ENCODE peak calls at places on chromosomes 12 and 14, in four cellular contexts. I, P, Y and G are unnamed samples.

GRCh38 chr12:105922670-105923102 is 216.1 kb downstream of the NUAK1 start:
- DNase-seq in I (no peak), P (peak), Y (no peak), G (peak)

GRCh38 chr14:68341765-68342212 is 451.1 kb downstream of the ZFP36L1 start:
- DNase-seq in P (no peak), Y (no peak), I (peak), G (no peak)

GRCh38 chr14:99850705-99851104 is 57.5 kb downstream of the EML1 start:
- DNase-seq in Y (no peak), I (no peak), P (no peak), G (peak)

GRCh38 chr12:23640754-23641153 is 308.7 kb downstream of the SOX5 start:
- DNase-seq in P (no peak), Y (no peak), I (no peak), G (no peak)

GRCh38 chr12:288687-289086 is 26.1 kb upstream of the SLC6A13 start:
- DNase-seq in I (no peak), P (peak), Y (no peak), G (peak)

GRCh38 chr14:69366069-69366468 is 32.0 kb downstream of the ERH start:
- DNase-seq in Y (no peak), I (no peak), P (no peak), G (no peak)

GRCh38 chr14:65791551-65791981 is 379.0 kb downstream of the FUT8 start:
- DNase-seq in Y (no peak), I (peak), P (no peak), G (peak)

GRCh38 chr12:97968641-97969171 is 506.1 kb downstream of the RMST start:
- DNase-seq in I (no peak), P (no peak), Y (no peak), G (no peak)

GRCh38 chr12:10136637-10137205 is 6.7 kb upstream of the CLEC7A start:
- DNase-seq in P (no peak), Y (no peak), I (no peak), G (no peak)

GRCh38 chr12:103572312-103572711 is 14.8 kb upstream of the STAB2 start:
- DNase-seq in P (no peak), I (no peak), Y (no peak), G (no peak)

GRCh38 chr12:31906581-31907286 is 52.5 kb upstream of the RESF1 start:
- DNase-seq in I (no peak), Y (no peak), P (no peak), G (no peak)

GRCh38 chr14:99037777-99038176 is 234.2 kb downstream of the BCL11B start:
- DNase-seq in I (no peak), Y (peak), P (no peak), G (no peak)

GRCh38 chr12:19530631-19531020 is 91.3 kb downstream of the AEBP2 start:
- DNase-seq in I (no peak), P (no peak), Y (no peak), G (peak)

GRCh38 chr14:37623552-37623951 is 28.1 kb downstream of the TTC6 start:
- DNase-seq in P (no peak), I (no peak), Y (no peak), G (peak)

GRCh38 chr12:40106655-40107054 is 774 bp upstream of the SLC2A13 start:
- DNase-seq in I (no peak), Y (no peak), P (no peak), G (no peak)

GRCh38 chr12:3042826-3043225 is 34.4 kb upstream of the TSPAN9 start:
- DNase-seq in I (no peak), P (no peak), Y (no peak), G (no peak)

GRCh38 chr14:50741571-50741970 is 73.5 kb upstream of the SAV1 start:
- DNase-seq in P (peak), I (no peak), Y (no peak), G (peak)

GRCh38 chr14:89440997-89441909 is 24.2 kb upstream of the FOXN3 start:
- DNase-seq in P (no peak), I (no peak), Y (peak), G (no peak)

GRCh38 chr14:43901950-43902349 is 605.1 kb downstream of the FSCB start:
- DNase-seq in Y (no peak), I (no peak), P (no peak), G (no peak)

GRCh38 chr14:77301103-77301502 is 19.6 kb downstream of the POMT2 start:
- DNase-seq in I (no peak), P (peak), Y (peak), G (peak)

GRCh38 chr14:77302926-77303325 is 17.8 kb downstream of the POMT2 start:
- DNase-seq in I (no peak), Y (peak), P (peak), G (peak)

GRCh38 chr12:54413284-54414190 is 5.5 kb downstream of the ITGA5 start:
- DNase-seq in P (no peak), Y (no peak), I (no peak), G (no peak)

GRCh38 chr14:51666831-51667230 is 15.1 kb downstream of the FRMD6 start:
- DNase-seq in P (no peak), I (no peak), Y (no peak), G (no peak)

GRCh38 chr12:24795699-24796385 is 153.1 kb downstream of the BCAT1 start:
- DNase-seq in I (no peak), Y (no peak), P (no peak), G (no peak)

GRCh38 chr12:85688837-85689236 is 147.4 kb downstream of the RASSF9 start:
- DNase-seq in P (no peak), I (no peak), Y (no peak), G (no peak)

GRCh38 chr12:113723631-113724030 is 242.5 kb downstream of the RBM19 start:
- DNase-seq in I (no peak), P (no peak), Y (no peak), G (no peak)

GRCh38 chr12:15693233-15693911 is 95.8 kb downstream of the EPS8 start:
- DNase-seq in I (no peak), Y (no peak), P (no peak), G (peak)

GRCh38 chr14:102951799-102952198 is 29.3 kb downstream of the AMN start:
- DNase-seq in I (no peak), P (no peak), Y (no peak), G (peak)

GRCh38 chr12:30100736-30101135 is 317.0 kb upstream of the TMTC1 start:
- DNase-seq in I (no peak), P (no peak), Y (no peak), G (no peak)

GRCh38 chr14:60565211-60565610 is 56.3 kb downstream of the SIX6 start:
- DNase-seq in P (no peak), I (no peak), Y (no peak), G (peak)

GRCh38 chr12:85468356-85469157 is 188.5 kb downstream of the ALX1 start:
- DNase-seq in Y (peak), I (peak), P (peak), G (peak)

GRCh38 chr14:58807271-58807670 is 169.5 kb downstream of the DACT1 start:
- DNase-seq in Y (no peak), P (no peak), I (no peak), G (no peak)

GRCh38 chr14:100825691-100826331 is at the start of gene MEG3:
- DNase-seq in Y (no peak), I (no peak), P (peak), G (peak)

GRCh38 chr12:101455685-101456084 is 19.5 kb upstream of the SPIC start:
- DNase-seq in Y (no peak), P (no peak), I (no peak), G (no peak)

GRCh38 chr12:130838951-130839769 is at the start of gene STX2:
- DNase-seq in P (peak), I (peak), Y (peak), G (peak)

GRCh38 chr14:52079239-52079956 is 10.5 kb upstream of the NID2 start:
- DNase-seq in Y (no peak), I (no peak), P (no peak), G (peak)

GRCh38 chr14:26761532-26761931 is 163.7 kb upstream of the NOVA1 start:
- DNase-seq in P (no peak), I (no peak), Y (no peak), G (no peak)

DNA sequence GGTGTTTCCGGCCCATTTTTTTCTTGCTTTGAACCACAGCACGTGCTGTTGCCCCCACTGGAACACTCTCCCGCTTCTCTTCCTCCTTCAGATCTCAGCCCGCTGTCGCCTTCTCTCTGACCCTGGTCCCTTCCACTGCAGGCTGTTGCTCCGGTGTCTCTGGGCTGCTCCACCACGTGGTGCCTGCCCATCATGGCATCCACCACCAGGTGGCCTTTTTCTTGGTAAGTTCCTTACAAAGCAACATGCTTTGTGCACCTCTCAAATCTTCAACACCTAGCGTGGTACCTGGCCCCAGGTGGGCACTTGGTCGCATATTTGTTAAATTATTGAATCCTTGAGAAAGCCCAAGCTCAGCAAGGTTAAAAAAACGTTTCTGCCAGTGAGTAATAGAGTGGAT is 19.1 kb downstream of the TUNAR start:
- DNase-seq in Y (peak), I (no peak), P (peak), G (no peak)
- TF ChIP-seq ELK1 in Y (no peak), I (no peak), P (no peak), G (no peak)

DNA sequence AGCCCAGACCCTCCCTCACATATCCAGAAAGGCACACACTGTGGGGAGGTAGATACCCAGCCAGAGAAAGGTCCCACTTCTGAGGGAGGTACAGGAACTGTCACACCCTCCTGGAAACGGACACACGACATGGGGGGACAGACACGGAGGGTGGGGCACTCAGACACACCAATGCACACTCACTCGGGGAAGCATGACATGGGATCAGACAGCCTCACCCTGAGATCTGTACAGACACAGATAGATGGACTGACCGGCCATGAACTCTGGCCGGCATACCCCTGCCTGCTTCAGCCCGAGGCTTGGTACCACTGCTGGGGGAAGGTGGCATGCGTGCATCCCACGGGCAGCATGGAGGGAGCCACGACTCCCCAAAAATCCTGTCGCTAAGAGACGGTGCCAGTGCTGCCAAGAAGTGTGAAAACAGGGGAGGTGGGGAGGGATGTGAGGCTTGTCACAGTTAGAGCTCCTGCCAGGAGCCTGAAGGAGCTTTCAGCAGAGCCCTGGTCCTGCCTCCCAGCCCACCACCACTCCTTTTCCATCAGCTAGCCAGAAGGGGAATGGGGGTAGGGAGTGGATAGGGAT is 566 bp downstream of the CPNE6 start:
- DNase-seq in P (no peak), I (no peak), Y (no peak), G (no peak)
- TF ChIP-seq ELK1 in P (no peak), I (no peak), Y (no peak), G (no peak)

DNA sequence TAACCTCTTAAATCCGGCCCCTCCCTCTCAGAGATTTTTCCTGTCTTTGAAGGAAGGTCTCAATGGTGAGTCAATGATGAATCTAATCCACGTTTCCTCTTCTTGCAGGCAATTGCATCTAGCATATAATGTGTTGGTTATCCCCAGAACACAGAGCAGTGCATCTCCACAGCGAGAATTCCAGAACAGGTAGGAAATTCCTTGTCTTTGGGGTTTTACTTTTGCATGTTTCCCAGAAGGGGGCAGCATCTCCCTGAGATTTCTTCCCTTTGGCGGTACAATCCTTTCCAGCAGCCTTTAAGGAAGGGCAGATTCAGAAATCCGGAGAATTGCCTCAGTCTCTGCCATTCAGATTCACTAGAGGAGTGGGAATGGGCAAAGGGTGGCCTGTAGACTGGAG is 128.0 kb downstream of the KCNA5 start:
- DNase-seq in P (peak), I (no peak), Y (no peak), G (peak)
- TF ChIP-seq ELK1 in P (no peak), I (no peak), Y (no peak), G (no peak)

GRCh38 chr14:91872517-91873470 is 5.5 kb upstream of the TC2N start:
- DNase-seq in P (peak), Y (no peak), I (no peak), G (peak)
- TF ChIP-seq ELK1 in P (no peak), Y (no peak), I (no peak), G (no peak)